ENCODE peak calls at places on chromosomes 3 and 15, in five cellular contexts. One of them, this sample, is unnamed.

GRCh38 chr3:61574854-61575253 is 13.5 kb downstream of the PTPRG start:
- DNase-seq in right atrium auricular region: no peak
- DNase-seq in endothelial cell: no peak
- DNase-seq in vagina: no peak
- DNase-seq in OCI-LY7: no peak
- DNase-seq in this sample: no peak

GRCh38 chr3:14453841-14454630 is 51.6 kb downstream of the SLC6A6 start:
- DNase-seq in right atrium auricular region: no peak
- DNase-seq in endothelial cell: no peak
- DNase-seq in vagina: no peak
- DNase-seq in OCI-LY7: no peak
- DNase-seq in this sample: no peak

GRCh38 chr15:26712350-26712749 is 60.5 kb downstream of the GABRB3 start:
- DNase-seq in right atrium auricular region: no peak
- DNase-seq in endothelial cell: no peak
- DNase-seq in vagina: no peak
- DNase-seq in OCI-LY7: no peak
- DNase-seq in this sample: no peak

GRCh38 chr3:99319961-99320360 is 318.4 kb upstream of the COL8A1 start:
- DNase-seq in right atrium auricular region: no peak
- DNase-seq in endothelial cell: no peak
- DNase-seq in vagina: no peak
- DNase-seq in OCI-LY7: no peak
- DNase-seq in this sample: no peak

GRCh38 chr15:85788796-85789495 is 5.8 kb downstream of the KLHL25 start:
- DNase-seq in right atrium auricular region: no peak
- DNase-seq in endothelial cell: no peak
- DNase-seq in vagina: no peak
- DNase-seq in OCI-LY7: no peak
- DNase-seq in this sample: no peak

GRCh38 chr15:90231028-90232017 is 2.4 kb downstream of the CIB1 start:
- DNase-seq in right atrium auricular region: no peak
- DNase-seq in endothelial cell: no peak
- DNase-seq in vagina: no peak
- DNase-seq in OCI-LY7: peak
- DNase-seq in this sample: peak

GRCh38 chr3:64667138-64667537 is 20.7 kb downstream of the ADAMTS9 start:
- DNase-seq in right atrium auricular region: no peak
- DNase-seq in endothelial cell: no peak
- DNase-seq in vagina: no peak
- DNase-seq in OCI-LY7: no peak
- DNase-seq in this sample: no peak

GRCh38 chr3:54353547-54354339 is 231.4 kb downstream of the CACNA2D3 start:
- DNase-seq in right atrium auricular region: no peak
- DNase-seq in endothelial cell: no peak
- DNase-seq in vagina: no peak
- DNase-seq in OCI-LY7: no peak
- DNase-seq in this sample: no peak

GRCh38 chr3:103218146-103218545 is 783.3 kb downstream of the ZPLD1 start:
- DNase-seq in right atrium auricular region: no peak
- DNase-seq in endothelial cell: no peak
- DNase-seq in vagina: no peak
- DNase-seq in OCI-LY7: no peak
- DNase-seq in this sample: peak

GRCh38 chr3:70820397-70820796 is 508.0 kb upstream of the MDFIC2 start:
- DNase-seq in right atrium auricular region: no peak
- DNase-seq in endothelial cell: no peak
- DNase-seq in vagina: no peak
- DNase-seq in OCI-LY7: no peak
- DNase-seq in this sample: no peak

GRCh38 chr3:72230774-72231379 is 445.9 kb upstream of the PROK2 start:
- DNase-seq in right atrium auricular region: no peak
- DNase-seq in endothelial cell: no peak
- DNase-seq in vagina: no peak
- DNase-seq in OCI-LY7: no peak
- DNase-seq in this sample: no peak

GRCh38 chr3:144054766-144055165 is 83.1 kb downstream of the DIPK2A start:
- DNase-seq in right atrium auricular region: no peak
- DNase-seq in endothelial cell: no peak
- DNase-seq in vagina: no peak
- DNase-seq in OCI-LY7: no peak
- DNase-seq in this sample: no peak

GRCh38 chr15:34271493-34271892 is 46.7 kb downstream of the EMC4 start:
- DNase-seq in right atrium auricular region: no peak
- DNase-seq in endothelial cell: no peak
- DNase-seq in vagina: no peak
- DNase-seq in OCI-LY7: no peak
- DNase-seq in this sample: no peak

GRCh38 chr15:67072442-67072841 is 7.0 kb downstream of the SMAD3 start:
- DNase-seq in right atrium auricular region: no peak
- DNase-seq in endothelial cell: no peak
- DNase-seq in vagina: no peak
- DNase-seq in OCI-LY7: no peak
- DNase-seq in this sample: no peak

GRCh38 chr15:68154923-68155559 is 50.1 kb downstream of the CALML4 start:
- DNase-seq in right atrium auricular region: no peak
- DNase-seq in endothelial cell: peak
- DNase-seq in vagina: no peak
- DNase-seq in OCI-LY7: peak
- DNase-seq in this sample: peak

GRCh38 chr15:50315814-50316630 is 39.0 kb downstream of the GABPB1 start:
- DNase-seq in right atrium auricular region: no peak
- DNase-seq in endothelial cell: no peak
- DNase-seq in vagina: no peak
- DNase-seq in OCI-LY7: peak
- DNase-seq in this sample: peak

GRCh38 chr15:96703087-96703486 is 372.6 kb downstream of the NR2F2 start:
- DNase-seq in right atrium auricular region: no peak
- DNase-seq in endothelial cell: no peak
- DNase-seq in vagina: no peak
- DNase-seq in OCI-LY7: no peak
- DNase-seq in this sample: no peak

GRCh38 chr15:90496791-90497190 is 32.9 kb upstream of the CRTC3 start:
- DNase-seq in right atrium auricular region: no peak
- DNase-seq in endothelial cell: no peak
- DNase-seq in vagina: no peak
- DNase-seq in OCI-LY7: no peak
- DNase-seq in this sample: no peak

GRCh38 chr15:57640935-57641682 is 49.4 kb downstream of the MYZAP start:
- DNase-seq in right atrium auricular region: no peak
- DNase-seq in endothelial cell: peak
- DNase-seq in vagina: no peak
- DNase-seq in OCI-LY7: peak
- DNase-seq in this sample: peak
- TF ChIP-seq CTCF in right atrium auricular region: no peak
- TF ChIP-seq CTCF in endothelial cell: peak
- TF ChIP-seq CTCF in vagina: no peak
- TF ChIP-seq CTCF in OCI-LY7: peak
- TF ChIP-seq CTCF in this sample: peak

GRCh38 chr3:79983063-79983561 is 215.3 kb upstream of the ROBO1 start:
- DNase-seq in right atrium auricular region: no peak
- DNase-seq in endothelial cell: no peak
- DNase-seq in vagina: no peak
- DNase-seq in OCI-LY7: no peak
- DNase-seq in this sample: no peak
- TF ChIP-seq CTCF in right atrium auricular region: no peak
- TF ChIP-seq CTCF in endothelial cell: no peak
- TF ChIP-seq CTCF in vagina: no peak
- TF ChIP-seq CTCF in OCI-LY7: no peak
- TF ChIP-seq CTCF in this sample: no peak

GRCh38 chr3:25537476-25537875 is 109.4 kb downstream of the RARB start:
- DNase-seq in right atrium auricular region: no peak
- DNase-seq in endothelial cell: no peak
- DNase-seq in vagina: no peak
- DNase-seq in OCI-LY7: no peak
- DNase-seq in this sample: no peak

GRCh38 chr3:25534007-25534406 is 105.9 kb downstream of the RARB start:
- DNase-seq in right atrium auricular region: no peak
- DNase-seq in endothelial cell: no peak
- DNase-seq in vagina: no peak
- DNase-seq in OCI-LY7: no peak
- DNase-seq in this sample: no peak

GRCh38 chr3:25536668-25537331 is 108.7 kb downstream of the RARB start:
- DNase-seq in right atrium auricular region: no peak
- DNase-seq in endothelial cell: no peak
- DNase-seq in vagina: no peak
- DNase-seq in OCI-LY7: no peak
- DNase-seq in this sample: no peak

GRCh38 chr3:25533365-25533764 is 105.3 kb downstream of the RARB start:
- DNase-seq in right atrium auricular region: no peak
- DNase-seq in endothelial cell: no peak
- DNase-seq in vagina: no peak
- DNase-seq in OCI-LY7: no peak
- DNase-seq in this sample: no peak

GRCh38 chr3:25532763-25533162 is 104.7 kb downstream of the RARB start:
- DNase-seq in right atrium auricular region: no peak
- DNase-seq in endothelial cell: no peak
- DNase-seq in vagina: no peak
- DNase-seq in OCI-LY7: peak
- DNase-seq in this sample: peak
- TF ChIP-seq CTCF in right atrium auricular region: no peak
- TF ChIP-seq CTCF in endothelial cell: peak
- TF ChIP-seq CTCF in vagina: no peak
- TF ChIP-seq CTCF in OCI-LY7: peak
- TF ChIP-seq CTCF in this sample: peak

DNA sequence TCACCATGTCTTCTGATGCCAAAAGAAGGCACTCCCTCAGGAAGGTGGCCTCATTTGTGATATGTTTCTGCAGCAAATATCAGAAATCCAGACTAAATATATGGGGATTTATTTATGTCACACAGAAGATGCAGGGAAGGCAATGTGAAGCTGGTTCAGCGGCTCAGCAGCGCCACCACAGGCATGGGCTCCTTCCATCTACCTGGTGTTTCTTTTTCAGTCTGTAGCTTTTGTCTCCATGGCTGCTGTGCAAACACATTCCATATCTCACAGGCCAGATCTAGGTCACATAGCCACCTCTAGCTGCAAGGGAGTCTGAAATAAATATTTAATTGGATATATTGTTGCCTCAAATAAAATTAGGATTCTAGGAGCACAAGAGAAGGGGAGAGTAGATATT is 502.1 kb upstream of the IL12A start:
- DNase-seq in right atrium auricular region: no peak
- DNase-seq in endothelial cell: peak
- DNase-seq in vagina: no peak
- DNase-seq in OCI-LY7: no peak
- DNase-seq in this sample: peak
- TF ChIP-seq CTCF in right atrium auricular region: no peak
- TF ChIP-seq CTCF in endothelial cell: no peak
- TF ChIP-seq CTCF in vagina: no peak
- TF ChIP-seq CTCF in OCI-LY7: peak
- TF ChIP-seq CTCF in this sample: peak

DNA sequence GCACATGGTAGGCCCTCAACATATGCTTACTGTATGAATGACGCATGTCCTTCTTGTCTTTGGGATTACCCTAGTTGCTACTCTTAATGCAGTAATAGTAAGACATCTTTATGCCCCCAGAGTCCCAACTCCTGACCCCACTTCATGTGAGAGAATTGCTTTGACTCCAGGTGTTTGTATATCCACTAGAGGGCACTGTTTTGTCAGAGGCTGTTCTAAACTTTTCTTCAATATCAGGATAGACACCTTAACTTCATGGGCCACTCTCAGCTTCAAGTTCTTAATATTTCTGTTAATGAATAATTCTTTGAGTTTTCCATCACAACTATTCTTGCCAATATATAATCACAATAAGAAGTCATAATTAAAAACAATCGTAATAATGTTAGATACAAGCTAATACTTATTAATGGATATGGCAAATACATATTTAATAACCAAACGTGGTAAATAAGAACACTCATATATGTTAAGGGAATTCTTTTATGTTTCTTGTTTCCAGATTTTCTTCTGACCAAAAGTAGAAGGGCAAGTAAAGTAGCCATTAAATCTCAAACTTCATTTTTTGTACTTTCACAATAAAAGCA is 337.2 kb upstream of the DNAJC19 start:
- DNase-seq in right atrium auricular region: no peak
- DNase-seq in endothelial cell: peak
- DNase-seq in vagina: no peak
- DNase-seq in OCI-LY7: peak
- DNase-seq in this sample: peak
- TF ChIP-seq CTCF in right atrium auricular region: peak
- TF ChIP-seq CTCF in endothelial cell: peak
- TF ChIP-seq CTCF in vagina: no peak
- TF ChIP-seq CTCF in OCI-LY7: peak
- TF ChIP-seq CTCF in this sample: peak

DNA sequence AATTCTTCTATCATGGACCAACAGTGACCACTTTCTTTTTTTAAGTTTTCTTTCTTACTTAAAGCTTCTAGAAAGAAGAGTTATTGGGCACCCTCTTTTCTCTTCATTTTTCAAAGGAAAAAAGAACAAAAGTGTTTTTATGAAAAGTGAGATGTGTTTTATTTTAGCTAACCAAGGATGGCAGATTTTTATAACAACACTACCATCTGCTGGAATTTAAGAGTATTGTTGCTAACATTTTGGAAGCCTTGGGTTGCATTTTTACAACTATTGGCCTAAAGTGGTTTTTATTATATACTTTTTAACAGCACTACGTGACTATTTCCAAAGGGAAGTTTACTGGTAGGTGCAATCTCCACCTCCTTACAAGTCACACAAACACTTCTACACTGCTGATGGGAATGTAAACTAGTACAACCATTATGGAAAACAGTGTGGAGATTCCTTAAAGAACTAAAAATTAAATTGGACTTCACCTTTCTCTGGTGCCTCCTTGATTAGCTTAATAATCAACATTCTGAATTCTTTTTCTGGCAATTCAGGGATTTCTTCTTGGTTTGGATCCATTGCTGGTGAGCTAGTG is 237.7 kb upstream of the AGTR1 start:
- DNase-seq in right atrium auricular region: no peak
- DNase-seq in endothelial cell: no peak
- DNase-seq in vagina: no peak
- DNase-seq in OCI-LY7: peak
- DNase-seq in this sample: peak
- TF ChIP-seq CTCF in right atrium auricular region: no peak
- TF ChIP-seq CTCF in endothelial cell: peak
- TF ChIP-seq CTCF in vagina: no peak
- TF ChIP-seq CTCF in OCI-LY7: peak
- TF ChIP-seq CTCF in this sample: no peak

This sample was measured in GM12865.